ENCODE peak calls at places on chromosomes 5 and 9, in six cellular contexts. One of them, this sample, is unnamed. For H3K9me3, the result is how much of the 10 kb centered on the place peaks cover.

GRCh38 chr5:79878721-79879336 is 112.2 kb downstream of the MTX3 start:
- DNase-seq in left ventricle myocardium inferior: no peak
- DNase-seq in heart right ventricle: no peak
- DNase-seq in neuronal stem cell: no peak
- DNase-seq in body of pancreas: no peak
- DNase-seq in A549: peak
- DNase-seq in this sample: no peak

GRCh38 chr5:93632327-93632726 is 49.3 kb downstream of the NR2F1 start:
- DNase-seq in left ventricle myocardium inferior: no peak
- DNase-seq in heart right ventricle: no peak
- DNase-seq in neuronal stem cell: no peak
- DNase-seq in body of pancreas: no peak
- DNase-seq in A549: no peak
- DNase-seq in this sample: no peak

GRCh38 chr5:669111-669841 is 23.9 kb downstream of the TPPP start:
- DNase-seq in left ventricle myocardium inferior: no peak
- DNase-seq in heart right ventricle: no peak
- DNase-seq in neuronal stem cell: peak
- DNase-seq in body of pancreas: peak
- DNase-seq in A549: no peak
- DNase-seq in this sample: no peak

GRCh38 chr9:134992755-134993124 is 75.0 kb upstream of the FCN1 start:
- DNase-seq in left ventricle myocardium inferior: no peak
- DNase-seq in heart right ventricle: no peak
- DNase-seq in neuronal stem cell: no peak
- DNase-seq in body of pancreas: no peak
- DNase-seq in A549: no peak
- DNase-seq in this sample: no peak

GRCh38 chr5:3375586-3376311 is 219.9 kb upstream of the IRX1 start:
- DNase-seq in left ventricle myocardium inferior: no peak
- DNase-seq in heart right ventricle: no peak
- DNase-seq in neuronal stem cell: no peak
- DNase-seq in body of pancreas: no peak
- DNase-seq in A549: no peak
- DNase-seq in this sample: no peak

GRCh38 chr5:8628521-8628920 is 759.6 kb downstream of the MTRR start:
- DNase-seq in left ventricle myocardium inferior: no peak
- DNase-seq in heart right ventricle: no peak
- DNase-seq in neuronal stem cell: no peak
- DNase-seq in body of pancreas: no peak
- DNase-seq in A549: no peak
- DNase-seq in this sample: no peak

GRCh38 chr5:51748667-51749066 is 365.4 kb downstream of the ISL1 start:
- DNase-seq in left ventricle myocardium inferior: no peak
- DNase-seq in heart right ventricle: no peak
- DNase-seq in neuronal stem cell: no peak
- DNase-seq in body of pancreas: no peak
- DNase-seq in A549: no peak
- DNase-seq in this sample: no peak

GRCh38 chr9:111038336-111039202 is at the start of gene LPAR1:
- DNase-seq in left ventricle myocardium inferior: peak
- DNase-seq in heart right ventricle: peak
- DNase-seq in neuronal stem cell: peak
- DNase-seq in body of pancreas: peak
- DNase-seq in A549: no peak
- DNase-seq in this sample: no peak

GRCh38 chr5:81409845-81410369 is 16.0 kb upstream of the ACOT12 start:
- DNase-seq in left ventricle myocardium inferior: no peak
- DNase-seq in heart right ventricle: no peak
- DNase-seq in neuronal stem cell: no peak
- DNase-seq in body of pancreas: no peak
- DNase-seq in A549: no peak
- DNase-seq in this sample: no peak

GRCh38 chr9:37032713-37033112 is 1.4 kb downstream of the PAX5 start:
- DNase-seq in left ventricle myocardium inferior: no peak
- DNase-seq in heart right ventricle: no peak
- DNase-seq in neuronal stem cell: no peak
- DNase-seq in body of pancreas: no peak
- DNase-seq in A549: no peak
- DNase-seq in this sample: no peak

GRCh38 chr5:5432020-5432707 is 9.7 kb downstream of the ICE1 start:
- DNase-seq in left ventricle myocardium inferior: no peak
- DNase-seq in heart right ventricle: no peak
- DNase-seq in neuronal stem cell: no peak
- DNase-seq in body of pancreas: no peak
- DNase-seq in A549: no peak
- DNase-seq in this sample: no peak

GRCh38 chr5:79020861-79021561 is 35.9 kb upstream of the ARSB start:
- DNase-seq in left ventricle myocardium inferior: peak
- DNase-seq in heart right ventricle: peak
- DNase-seq in neuronal stem cell: peak
- DNase-seq in body of pancreas: peak
- DNase-seq in A549: peak
- DNase-seq in this sample: peak

GRCh38 chr5:56616454-56617160 is 198.7 kb upstream of the MAP3K1 start:
- DNase-seq in left ventricle myocardium inferior: no peak
- DNase-seq in heart right ventricle: no peak
- DNase-seq in neuronal stem cell: no peak
- DNase-seq in body of pancreas: no peak
- DNase-seq in A549: no peak
- DNase-seq in this sample: no peak
- H3K9me3 ChIP-seq in left ventricle myocardium inferior: under half
- H3K9me3 ChIP-seq in heart right ventricle: under half
- H3K9me3 ChIP-seq in neuronal stem cell: under half
- H3K9me3 ChIP-seq in body of pancreas: under half
- H3K9me3 ChIP-seq in A549: under half
- H3K9me3 ChIP-seq in this sample: under half

GRCh38 chr9:94031380-94031779 is 52.9 kb upstream of the PTPDC1 start:
- DNase-seq in left ventricle myocardium inferior: no peak
- DNase-seq in heart right ventricle: no peak
- DNase-seq in neuronal stem cell: no peak
- DNase-seq in body of pancreas: no peak
- DNase-seq in A549: no peak
- DNase-seq in this sample: no peak

GRCh38 chr9:94030318-94031179 is 53.7 kb upstream of the PTPDC1 start:
- DNase-seq in left ventricle myocardium inferior: peak
- DNase-seq in heart right ventricle: peak
- DNase-seq in neuronal stem cell: peak
- DNase-seq in body of pancreas: peak
- DNase-seq in A549: peak
- DNase-seq in this sample: peak

GRCh38 chr9:94029932-94030317 is 54.3 kb upstream of the PTPDC1 start:
- DNase-seq in left ventricle myocardium inferior: no peak
- DNase-seq in heart right ventricle: no peak
- DNase-seq in neuronal stem cell: no peak
- DNase-seq in body of pancreas: no peak
- DNase-seq in A549: no peak
- DNase-seq in this sample: no peak

GRCh38 chr9:94033383-94033782 is 50.9 kb upstream of the PTPDC1 start:
- DNase-seq in left ventricle myocardium inferior: no peak
- DNase-seq in heart right ventricle: no peak
- DNase-seq in neuronal stem cell: no peak
- DNase-seq in body of pancreas: no peak
- DNase-seq in A549: no peak
- DNase-seq in this sample: no peak

DNA sequence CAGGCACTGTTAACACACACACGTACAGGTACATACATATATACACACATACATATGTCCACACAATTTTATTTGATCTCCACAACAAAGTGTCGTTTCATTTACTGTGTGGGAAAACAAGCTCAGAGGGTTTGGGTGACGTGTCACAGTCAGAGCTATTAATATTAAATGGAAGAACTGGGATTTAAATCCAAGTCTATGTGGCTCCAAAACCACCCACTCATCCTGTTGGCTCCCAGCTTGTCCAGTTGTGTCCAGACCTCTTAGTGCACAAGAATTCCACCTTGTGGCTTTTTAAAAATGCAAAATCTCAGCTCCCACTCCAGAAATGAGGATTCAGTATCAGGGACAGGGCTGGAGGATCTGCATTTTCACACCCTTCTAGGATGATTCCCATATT is 52.3 kb upstream of the PTPDC1 start:
- DNase-seq in left ventricle myocardium inferior: no peak
- DNase-seq in heart right ventricle: no peak
- DNase-seq in neuronal stem cell: no peak
- DNase-seq in body of pancreas: no peak
- DNase-seq in A549: no peak
- DNase-seq in this sample: no peak
- H3K4me3 ChIP-seq in left ventricle myocardium inferior: peak
- H3K4me3 ChIP-seq in heart right ventricle: peak
- H3K4me3 ChIP-seq in neuronal stem cell: no peak
- H3K4me3 ChIP-seq in body of pancreas: no peak
- H3K4me3 ChIP-seq in A549: peak
- H3K4me3 ChIP-seq in this sample: no peak

GRCh38 chr9:68454579-68455334 is 85.9 kb downstream of the TMEM252 start:
- DNase-seq in left ventricle myocardium inferior: no peak
- DNase-seq in heart right ventricle: no peak
- DNase-seq in neuronal stem cell: no peak
- DNase-seq in body of pancreas: no peak
- DNase-seq in A549: no peak
- DNase-seq in this sample: no peak

GRCh38 chr9:68462004-68462775 is 78.5 kb downstream of the TMEM252 start:
- DNase-seq in left ventricle myocardium inferior: no peak
- DNase-seq in heart right ventricle: no peak
- DNase-seq in neuronal stem cell: peak
- DNase-seq in body of pancreas: no peak
- DNase-seq in A549: no peak
- DNase-seq in this sample: no peak

GRCh38 chr9:68458918-68459317 is 81.8 kb downstream of the TMEM252 start:
- DNase-seq in left ventricle myocardium inferior: no peak
- DNase-seq in heart right ventricle: no peak
- DNase-seq in neuronal stem cell: no peak
- DNase-seq in body of pancreas: no peak
- DNase-seq in A549: no peak
- DNase-seq in this sample: no peak

GRCh38 chr9:68455436-68455835 is 85.2 kb downstream of the TMEM252 start:
- DNase-seq in left ventricle myocardium inferior: no peak
- DNase-seq in heart right ventricle: no peak
- DNase-seq in neuronal stem cell: no peak
- DNase-seq in body of pancreas: no peak
- DNase-seq in A549: no peak
- DNase-seq in this sample: no peak

GRCh38 chr9:68457803-68458202 is 82.9 kb downstream of the TMEM252 start:
- DNase-seq in left ventricle myocardium inferior: no peak
- DNase-seq in heart right ventricle: no peak
- DNase-seq in neuronal stem cell: no peak
- DNase-seq in body of pancreas: no peak
- DNase-seq in A549: no peak
- DNase-seq in this sample: no peak
- H3K27ac ChIP-seq in left ventricle myocardium inferior: peak
- H3K27ac ChIP-seq in heart right ventricle: peak
- H3K27ac ChIP-seq in neuronal stem cell: no peak
- H3K27ac ChIP-seq in body of pancreas: no peak
- H3K27ac ChIP-seq in A549: no peak
- H3K27ac ChIP-seq in this sample: no peak

DNA sequence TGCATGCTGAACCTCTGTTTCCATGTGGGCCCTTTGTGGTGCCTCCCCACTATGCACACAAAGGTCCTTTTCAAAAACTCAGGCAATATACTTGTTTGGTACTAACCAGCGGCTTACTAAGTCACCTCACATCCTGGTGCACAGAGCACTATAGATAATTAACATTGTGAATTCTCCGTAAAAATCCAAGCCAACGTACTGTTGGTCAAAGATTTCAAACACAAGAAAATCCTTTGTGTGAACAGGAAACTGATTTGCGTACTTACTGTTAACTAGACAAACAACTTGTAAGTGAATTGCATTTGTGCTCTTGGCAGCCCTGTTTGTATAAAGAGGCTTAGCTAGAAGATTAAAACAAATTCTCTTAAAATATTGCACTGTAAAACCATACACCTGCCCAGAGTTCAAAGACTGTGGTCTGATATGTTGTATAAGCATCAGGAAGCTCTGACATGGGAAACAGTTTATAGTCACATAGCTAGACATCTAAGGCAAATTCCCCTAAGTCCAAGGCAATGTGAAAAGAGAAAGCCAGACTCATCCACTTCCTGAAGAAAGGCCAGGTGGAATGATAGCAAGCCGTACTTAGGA is 125.0 kb upstream of the SLC12A2 start:
- DNase-seq in left ventricle myocardium inferior: no peak
- DNase-seq in heart right ventricle: no peak
- DNase-seq in neuronal stem cell: no peak
- DNase-seq in body of pancreas: no peak
- DNase-seq in A549: no peak
- DNase-seq in this sample: no peak
- H3K9me3 ChIP-seq in left ventricle myocardium inferior: under half
- H3K9me3 ChIP-seq in heart right ventricle: under half
- H3K9me3 ChIP-seq in neuronal stem cell: under half
- H3K9me3 ChIP-seq in body of pancreas: under half
- H3K9me3 ChIP-seq in A549: under half
- H3K9me3 ChIP-seq in this sample: under half

GRCh38 chr5:82622205-82622604 is 344.1 kb upstream of the RPS23 start:
- DNase-seq in left ventricle myocardium inferior: no peak
- DNase-seq in heart right ventricle: no peak
- DNase-seq in neuronal stem cell: no peak
- DNase-seq in body of pancreas: no peak
- DNase-seq in A549: no peak
- DNase-seq in this sample: no peak
- H3K4me3 ChIP-seq in left ventricle myocardium inferior: no peak
- H3K4me3 ChIP-seq in heart right ventricle: no peak
- H3K4me3 ChIP-seq in neuronal stem cell: no peak
- H3K4me3 ChIP-seq in body of pancreas: no peak
- H3K4me3 ChIP-seq in A549: no peak
- H3K4me3 ChIP-seq in this sample: no peak

DNA sequence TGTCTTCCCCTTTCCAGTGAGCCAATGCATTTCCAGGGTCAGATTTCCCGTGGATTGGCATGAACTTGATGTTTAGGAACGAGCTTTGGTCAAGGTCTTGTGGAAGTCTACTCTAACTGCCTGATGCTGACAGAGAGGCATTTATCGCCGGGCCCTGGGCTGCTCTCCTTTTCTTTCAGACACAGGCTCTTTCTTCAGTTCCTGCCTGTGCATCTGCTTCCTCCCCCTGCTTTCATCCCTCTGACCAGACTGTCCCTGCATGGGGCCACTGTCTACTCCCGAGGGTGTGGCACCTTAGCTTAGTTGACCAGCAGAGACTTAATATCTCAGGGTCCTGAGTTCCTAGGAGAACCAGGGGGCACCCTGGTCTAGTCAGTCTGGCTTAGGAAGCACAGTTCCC is 41.2 kb downstream of the RALGPS1 start:
- DNase-seq in left ventricle myocardium inferior: no peak
- DNase-seq in heart right ventricle: no peak
- DNase-seq in neuronal stem cell: no peak
- DNase-seq in body of pancreas: no peak
- DNase-seq in A549: no peak
- DNase-seq in this sample: no peak
- H3K27ac ChIP-seq in left ventricle myocardium inferior: peak
- H3K27ac ChIP-seq in heart right ventricle: peak
- H3K27ac ChIP-seq in neuronal stem cell: no peak
- H3K27ac ChIP-seq in body of pancreas: no peak
- H3K27ac ChIP-seq in A549: no peak
- H3K27ac ChIP-seq in this sample: no peak

GRCh38 chr5:1723476-1723875 is 76.2 kb downstream of the MRPL36 start:
- DNase-seq in left ventricle myocardium inferior: no peak
- DNase-seq in heart right ventricle: no peak
- DNase-seq in neuronal stem cell: no peak
- DNase-seq in body of pancreas: no peak
- DNase-seq in A549: no peak
- DNase-seq in this sample: no peak
- H3K9me3 ChIP-seq in left ventricle myocardium inferior: under half
- H3K9me3 ChIP-seq in heart right ventricle: under half
- H3K9me3 ChIP-seq in neuronal stem cell: under half
- H3K9me3 ChIP-seq in body of pancreas: under half
- H3K9me3 ChIP-seq in A549: under half
- H3K9me3 ChIP-seq in this sample: under half